ENCODE peak calls at places on chromosome 16, in four cellular contexts. One of them, this sample, is unnamed.

GRCh38 chr16:64051826-64052225 is 1070.0 kb downstream of the CDH11 start:
- DNase-seq in AG09319: no peak
- DNase-seq in breast epithelium: no peak
- DNase-seq in HFFc6: peak
- DNase-seq in this sample: no peak

GRCh38 chr16:25198021-25198420 is 18.7 kb upstream of the AQP8 start:
- DNase-seq in AG09319: no peak
- DNase-seq in breast epithelium: no peak
- DNase-seq in HFFc6: peak
- DNase-seq in this sample: no peak

GRCh38 chr16:67229906-67230808 is 3.2 kb downstream of the TMEM208 start:
- DNase-seq in AG09319: no peak
- DNase-seq in breast epithelium: no peak
- DNase-seq in HFFc6: no peak
- DNase-seq in this sample: no peak

GRCh38 chr16:11056989-11057645 is 112.8 kb downstream of the CLEC16A start:
- DNase-seq in AG09319: no peak
- DNase-seq in breast epithelium: peak
- DNase-seq in HFFc6: no peak
- DNase-seq in this sample: no peak

GRCh38 chr16:89586853-89587252 is 11.3 kb downstream of the CPNE7 start:
- DNase-seq in AG09319: no peak
- DNase-seq in breast epithelium: no peak
- DNase-seq in HFFc6: no peak
- DNase-seq in this sample: no peak

GRCh38 chr16:80277182-80277581 is 263.6 kb upstream of the DYNLRB2 start:
- DNase-seq in AG09319: no peak
- DNase-seq in breast epithelium: no peak
- DNase-seq in HFFc6: no peak
- DNase-seq in this sample: no peak

GRCh38 chr16:81927561-81928185 is 83.6 kb downstream of the SDR42E1 start:
- DNase-seq in AG09319: no peak
- DNase-seq in breast epithelium: no peak
- DNase-seq in HFFc6: no peak
- DNase-seq in this sample: no peak

GRCh38 chr16:78317871-78318270 is 218.4 kb downstream of the WWOX start:
- DNase-seq in AG09319: no peak
- DNase-seq in breast epithelium: no peak
- DNase-seq in HFFc6: no peak
- DNase-seq in this sample: no peak

GRCh38 chr16:85798901-85799496 is 345 bp downstream of the EMC8 start:
- DNase-seq in AG09319: no peak
- DNase-seq in breast epithelium: no peak
- DNase-seq in HFFc6: peak
- DNase-seq in this sample: no peak

GRCh38 chr16:85590506-85590832 is 22.7 kb upstream of the GSE1 start:
- DNase-seq in AG09319: no peak
- DNase-seq in breast epithelium: no peak
- DNase-seq in HFFc6: no peak
- DNase-seq in this sample: no peak

GRCh38 chr16:87653234-87653633 is 50.9 kb downstream of the JPH3 start:
- DNase-seq in AG09319: no peak
- DNase-seq in breast epithelium: no peak
- DNase-seq in HFFc6: no peak
- DNase-seq in this sample: no peak

GRCh38 chr16:15754821-15755534 is 101.8 kb downstream of the MYH11 start:
- DNase-seq in AG09319: no peak
- DNase-seq in breast epithelium: no peak
- DNase-seq in HFFc6: no peak
- DNase-seq in this sample: no peak

GRCh38 chr16:79612207-79612606 is 11.7 kb upstream of the MAF start:
- DNase-seq in AG09319: no peak
- DNase-seq in breast epithelium: no peak
- DNase-seq in HFFc6: no peak
- DNase-seq in this sample: no peak

GRCh38 chr16:82301108-82301755 is 131.2 kb upstream of the MPHOSPH6 start:
- DNase-seq in AG09319: no peak
- DNase-seq in breast epithelium: no peak
- DNase-seq in HFFc6: no peak
- DNase-seq in this sample: no peak

GRCh38 chr16:86747761-86748160 is 169.4 kb downstream of the FOXL1 start:
- DNase-seq in AG09319: no peak
- DNase-seq in breast epithelium: no peak
- DNase-seq in HFFc6: no peak
- DNase-seq in this sample: no peak

GRCh38 chr16:1884155-1884760 is 12.3 kb upstream of the MEIOB start:
- DNase-seq in AG09319: no peak
- DNase-seq in breast epithelium: no peak
- DNase-seq in HFFc6: no peak
- DNase-seq in this sample: no peak

GRCh38 chr16:64892843-64893242 is 229.0 kb downstream of the CDH11 start:
- DNase-seq in AG09319: peak
- DNase-seq in breast epithelium: no peak
- DNase-seq in HFFc6: peak
- DNase-seq in this sample: peak

GRCh38 chr16:8859913-8860881 is 8.6 kb downstream of the CARHSP1 start:
- DNase-seq in AG09319: no peak
- DNase-seq in breast epithelium: peak
- DNase-seq in HFFc6: no peak
- DNase-seq in this sample: no peak

GRCh38 chr16:86444274-86445060 is 65.9 kb upstream of the FOXF1 start:
- DNase-seq in AG09319: no peak
- DNase-seq in breast epithelium: no peak
- DNase-seq in HFFc6: no peak
- DNase-seq in this sample: no peak

GRCh38 chr16:27972500-27972899 is 91.0 kb downstream of the GSG1L start:
- DNase-seq in AG09319: no peak
- DNase-seq in breast epithelium: no peak
- DNase-seq in HFFc6: peak
- DNase-seq in this sample: no peak

GRCh38 chr16:46908540-46909372 is 24.6 kb downstream of the GPT2 start:
- DNase-seq in AG09319: peak
- DNase-seq in breast epithelium: peak
- DNase-seq in HFFc6: peak
- DNase-seq in this sample: no peak

GRCh38 chr16:21598676-21599157 is 660 bp upstream of the METTL9 start:
- DNase-seq in AG09319: no peak
- DNase-seq in breast epithelium: no peak
- DNase-seq in HFFc6: no peak
- DNase-seq in this sample: no peak

GRCh38 chr16:718922-719321 is 2.0 kb upstream of the ANTKMT start:
- DNase-seq in AG09319: no peak
- DNase-seq in breast epithelium: no peak
- DNase-seq in HFFc6: no peak
- DNase-seq in this sample: no peak

GRCh38 chr16:721765-722481 is 977 bp downstream of the ANTKMT start:
- DNase-seq in AG09319: no peak
- DNase-seq in breast epithelium: no peak
- DNase-seq in HFFc6: no peak
- DNase-seq in this sample: no peak

GRCh38 chr16:719815-720506 is 985 bp upstream of the ANTKMT start:
- DNase-seq in AG09319: no peak
- DNase-seq in breast epithelium: no peak
- DNase-seq in HFFc6: no peak
- DNase-seq in this sample: no peak

GRCh38 chr16:720990-721764 is at the start of gene ANTKMT:
- DNase-seq in AG09319: no peak
- DNase-seq in breast epithelium: peak
- DNase-seq in HFFc6: peak
- DNase-seq in this sample: no peak

GRCh38 chr16:720507-720989 is 398 bp upstream of the ANTKMT start:
- DNase-seq in AG09319: no peak
- DNase-seq in breast epithelium: no peak
- DNase-seq in HFFc6: peak
- DNase-seq in this sample: no peak
- TF ChIP-seq CTCF in AG09319: peak
- TF ChIP-seq CTCF in breast epithelium: no peak
- TF ChIP-seq CTCF in HFFc6: peak
- TF ChIP-seq CTCF in this sample: peak

GRCh38 chr16:58614860-58615259 is 14.8 kb downstream of the CNOT1 start:
- DNase-seq in AG09319: no peak
- DNase-seq in breast epithelium: no peak
- DNase-seq in HFFc6: no peak
- DNase-seq in this sample: no peak
- TF ChIP-seq CTCF in AG09319: no peak
- TF ChIP-seq CTCF in breast epithelium: no peak
- TF ChIP-seq CTCF in HFFc6: no peak
- TF ChIP-seq CTCF in this sample: no peak

DNA sequence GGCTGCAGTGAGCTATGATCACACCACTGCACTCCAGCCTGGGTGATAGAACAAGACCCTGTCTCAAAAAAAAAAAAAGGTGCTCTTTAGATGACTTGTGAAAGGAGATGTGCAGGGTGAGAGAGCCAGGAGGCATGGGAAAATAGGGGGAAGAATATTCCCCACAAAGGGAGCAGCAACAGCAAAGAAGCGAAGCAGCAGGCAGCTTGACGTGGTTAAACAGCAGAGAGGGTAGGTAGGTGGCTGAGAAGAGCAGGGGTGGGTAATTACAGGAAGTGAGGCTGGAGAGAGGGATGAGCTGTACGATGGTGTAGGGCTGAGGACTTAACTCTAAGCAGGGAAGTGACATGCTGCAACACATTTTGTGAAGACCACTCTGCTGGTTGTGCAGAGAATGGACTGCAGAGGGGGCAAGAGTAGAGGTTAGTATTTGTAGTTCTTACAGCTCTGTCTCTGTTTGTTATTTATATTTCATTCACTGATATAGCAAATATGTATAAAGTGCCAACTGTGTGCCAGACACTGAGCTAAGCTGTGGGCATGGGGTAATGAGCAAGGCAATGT is 1.6 kb downstream of the HEATR3 start:
- DNase-seq in AG09319: peak
- DNase-seq in breast epithelium: no peak
- DNase-seq in HFFc6: peak
- DNase-seq in this sample: no peak
- TF ChIP-seq CTCF in AG09319: peak
- TF ChIP-seq CTCF in breast epithelium: peak
- TF ChIP-seq CTCF in HFFc6: peak
- TF ChIP-seq CTCF in this sample: peak

GRCh38 chr16:29316673-29317237 is 89.8 kb downstream of the NPIPB11 start:
- DNase-seq in AG09319: no peak
- DNase-seq in breast epithelium: no peak
- DNase-seq in HFFc6: no peak
- DNase-seq in this sample: no peak

GRCh38 chr16:29319726-29320125 is 86.8 kb downstream of the NPIPB11 start:
- DNase-seq in AG09319: no peak
- DNase-seq in breast epithelium: no peak
- DNase-seq in HFFc6: no peak
- DNase-seq in this sample: no peak

GRCh38 chr16:29315916-29316517 is 90.5 kb downstream of the NPIPB11 start:
- DNase-seq in AG09319: no peak
- DNase-seq in breast epithelium: no peak
- DNase-seq in HFFc6: no peak
- DNase-seq in this sample: no peak

GRCh38 chr16:29317269-29317668 is 89.2 kb downstream of the NPIPB11 start:
- DNase-seq in AG09319: no peak
- DNase-seq in breast epithelium: no peak
- DNase-seq in HFFc6: no peak
- DNase-seq in this sample: no peak

DNA sequence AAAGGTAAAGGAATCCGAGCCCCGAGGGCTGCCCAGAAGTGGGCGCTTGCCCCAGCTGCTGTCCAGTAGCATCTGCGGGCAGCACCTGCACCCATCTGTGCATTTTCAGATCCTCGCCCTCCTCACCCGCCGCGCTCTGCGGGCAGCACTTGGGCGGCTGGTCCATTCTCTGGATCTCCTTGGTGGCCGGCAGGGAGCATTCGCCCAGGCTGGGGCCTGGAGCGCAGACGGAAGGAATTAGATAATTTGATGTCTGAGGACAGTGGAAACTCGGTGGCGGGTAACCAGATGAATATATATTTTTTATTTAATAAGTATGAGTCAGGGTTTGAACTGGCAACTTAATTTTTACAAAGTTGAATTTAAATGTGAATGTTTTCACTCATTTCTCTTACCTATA is 88.5 kb downstream of the NPIPB11 start:
- DNase-seq in AG09319: no peak
- DNase-seq in breast epithelium: no peak
- DNase-seq in HFFc6: no peak
- DNase-seq in this sample: no peak
- TF ChIP-seq CTCF in AG09319: no peak
- TF ChIP-seq CTCF in breast epithelium: no peak
- TF ChIP-seq CTCF in HFFc6: no peak
- TF ChIP-seq CTCF in this sample: peak

This sample was measured in BJ.